ENCODE peak calls at places on chromosomes 11 and 22, in four cellular contexts. K is GM12892, Q is AG08396, C is activated gamma-delta T cell treated with Interleukin-2 at 50 U/mL for 16 hours. M is an unnamed sample.

GRCh38 chr22:20219667-20220628 is 48.2 kb downstream of the RTN4R start:
- DNase-seq in K (no peak), Q (no peak), C (no peak), M (no peak)

GRCh38 chr11:68959465-68960298 is 21.1 kb downstream of the MRGPRD start:
- DNase-seq in K (no peak), Q (no peak), C (no peak), M (no peak)

GRCh38 chr11:29306527-29306926 is 710.3 kb downstream of the KCNA4 start:
- DNase-seq in K (no peak), Q (peak; percentile 56), C (no peak), M (no peak)

GRCh38 chr11:12287374-12288211 is 89.8 kb upstream of the PARVA start:
- DNase-seq in K (no peak), Q (peak; percentile 83), C (no peak), M (no peak)

GRCh38 chr11:27263046-27263445 is 100.0 kb downstream of the CCDC34 start:
- DNase-seq in K (no peak), Q (no peak), C (no peak), M (no peak)

GRCh38 chr22:38429460-38430128 is 25.4 kb downstream of the KCNJ4 start:
- DNase-seq in K (no peak), Q (no peak), C (no peak), M (no peak)

GRCh38 chr11:75387742-75388294 is 11.5 kb upstream of the RPS3 start:
- DNase-seq in K (no peak), Q (no peak), C (no peak), M (no peak)

GRCh38 chr11:59867946-59868345 is 1.7 kb upstream of the TCN1 start:
- DNase-seq in K (no peak), Q (no peak), C (no peak), M (no peak)

GRCh38 chr11:12845739-12846358 is 163.3 kb upstream of the RASSF10 start:
- DNase-seq in K (no peak), Q (peak; percentile 25), C (no peak), M (no peak)

M was measured in GM12891.